ENCODE peak calls at places on chromosomes 5 and 9, in five cellular contexts. I, K, C, B and L are unnamed samples.
A peak's percentile ranks its signal among the peaks of the same experiment; 100 is the strongest.

GRCh38 chr5:60102961-60103683 is 209.6 kb upstream of the PDE4D start:
- DNase-seq in I (peak; percentile 42), K (no peak), C (no peak), B (peak; percentile 49), L (peak; percentile 28)

GRCh38 chr9:38039090-38039906 is 29.7 kb downstream of the SHB start:
- DNase-seq in I (no peak), K (peak; percentile 42), C (no peak), B (no peak), L (peak; percentile 76)

GRCh38 chr9:127055745-127056402 is 66.6 kb downstream of the ANGPTL2 start:
- DNase-seq in I (no peak), K (no peak), C (no peak), B (no peak), L (no peak)

GRCh38 chr5:135977375-135977928 is 22.7 kb upstream of the LECT2 start:
- DNase-seq in I (peak; percentile 80), K (peak; percentile 73), C (peak; percentile 78), B (no peak), L (no peak)

GRCh38 chr9:126363847-126364671 is 37.4 kb downstream of the MVB12B start:
- DNase-seq in I (no peak), K (no peak), C (no peak), B (no peak), L (peak; percentile 95)

GRCh38 chr5:141913560-141913959 is 10.1 kb upstream of the DELE1 start:
- DNase-seq in I (no peak), K (no peak), C (no peak), B (no peak), L (no peak)

GRCh38 chr5:15993334-15993733 is 186.3 kb downstream of the MARCHF11 start:
- DNase-seq in I (peak; percentile 87), K (no peak), C (no peak), B (no peak), L (peak; percentile 62)

GRCh38 chr9:129143461-129143927 is 32.3 kb downstream of the PTPA start:
- DNase-seq in I (peak; percentile 70), K (no peak), C (peak; percentile 87), B (no peak), L (no peak)